ENCODE peak calls at places on chromosomes 6 and 20, in seven cellular contexts. U is esophagus muscularis mucosa, T is lower leg skin, V is adrenal gland, G is heart left ventricle, Z is A549, X is spleen. Q is an unnamed sample.

GRCh38 chr20:57990396-57990987 is 238.0 kb downstream of the ANKRD60 start:
- DNase-seq in V (no peak), G (no peak), Z (no peak), T (no peak), X (no peak), U (no peak), Q (no peak)

GRCh38 chr6:57252137-57252536 is 30.0 kb upstream of the RAB23 start:
- DNase-seq in V (no peak), T (no peak), X (no peak), U (no peak), G (no peak), Z (no peak), Q (no peak)

GRCh38 chr20:50070361-50070760 is 42.6 kb downstream of the UBE2V1 start:
- DNase-seq in T (no peak), G (no peak), X (peak), U (no peak), Z (no peak), V (no peak), Q (no peak)

GRCh38 chr6:7542065-7542877 is 800 bp downstream of the DSP start:
- DNase-seq in Z (peak), U (peak), X (peak), T (peak), V (no peak), G (no peak), Q (peak)

GRCh38 chr20:44642203-44643153 is 9.0 kb downstream of the ADA start:
- DNase-seq in G (peak), U (no peak), T (peak), X (peak), Z (peak), V (peak), Q (peak)

GRCh38 chr20:46013826-46014516 is 5.3 kb downstream of the MMP9 start:
- DNase-seq in U (no peak), T (peak), G (peak), V (peak), Z (peak), X (peak), Q (peak)

GRCh38 chr20:7792131-7792869 is 148.0 kb downstream of the HAO1 start:
- DNase-seq in G (no peak), V (no peak), U (no peak), Z (no peak), X (no peak), T (no peak), Q (no peak)

GRCh38 chr6:170206317-170206621 is 84.6 kb downstream of the DLL1 start:
- DNase-seq in V (peak), X (peak), G (no peak), U (peak), T (no peak), Z (no peak), Q (no peak)

DNA sequence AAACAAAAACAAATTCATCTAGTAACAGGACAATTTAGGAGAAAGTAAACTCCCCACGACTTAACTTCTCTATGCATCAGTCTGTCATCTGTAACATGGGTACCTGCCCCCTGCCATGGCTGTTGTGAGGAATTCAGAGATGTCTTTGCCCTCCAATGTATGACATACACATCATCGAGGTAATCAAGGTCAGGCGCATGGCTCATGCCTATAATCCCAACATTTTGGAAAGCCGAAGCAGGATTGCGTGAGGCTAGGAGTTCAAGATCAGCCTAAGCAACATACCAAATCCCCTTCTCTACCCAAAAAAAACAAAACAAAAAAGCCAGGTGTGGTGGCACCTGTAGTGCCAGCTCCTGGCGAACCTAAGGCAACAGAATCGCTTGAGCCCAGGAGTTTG is 9.0 kb downstream of the EEF1A1 start:
- DNase-seq in U (no peak), V (peak), X (no peak), Z (no peak), G (no peak), T (no peak), Q (no peak)
- TF ChIP-seq POLR2A in U (no peak), V (no peak), X (no peak), Z (no peak), G (no peak), T (no peak), Q (no peak)

GRCh38 chr6:105178636-105179035 is 1.2 kb downstream of the POPDC3 start:
- DNase-seq in T (no peak), V (no peak), X (no peak), Z (no peak), U (no peak), G (no peak), Q (no peak)
- H3K4me3 ChIP-seq in T (no peak), V (no peak), X (no peak), Z (peak), U (no peak), G (peak), Q (no peak)

GRCh38 chr20:59994697-59995122 is 36.5 kb downstream of the CDH26 start:
- DNase-seq in V (no peak), X (no peak), Z (no peak), T (no peak), U (peak), G (no peak), Q (no peak)

GRCh38 chr20:59993736-59994484 is 35.7 kb downstream of the CDH26 start:
- DNase-seq in G (no peak), T (no peak), X (no peak), V (no peak), Z (no peak), U (peak), Q (no peak)

GRCh38 chr20:59988141-59988540 is 29.9 kb downstream of the CDH26 start:
- DNase-seq in V (no peak), Z (peak), G (no peak), T (no peak), X (no peak), U (peak), Q (peak)

GRCh38 chr20:59996112-59996511 is 37.9 kb downstream of the CDH26 start:
- DNase-seq in V (no peak), Z (no peak), T (no peak), U (no peak), X (no peak), G (no peak), Q (no peak)

GRCh38 chr20:59992531-59992930 is 34.3 kb downstream of the CDH26 start:
- DNase-seq in V (no peak), X (no peak), T (no peak), Z (peak), G (no peak), U (no peak), Q (no peak)
- TF ChIP-seq CTCF in V (no peak), X (no peak), T (no peak), Z (peak), G (no peak), U (no peak), Q (no peak)

GRCh38 chr6:167826230-167827061 is at the start of gene AFDN:
- DNase-seq in U (no peak), X (peak), T (peak), V (peak), G (peak), Z (peak), Q (peak)
- TF ChIP-seq POLR2A in U (no peak), X (no peak), T (no peak), V (peak), G (no peak), Z (peak), Q (no peak)

GRCh38 chr6:45532626-45533258 is 155.0 kb upstream of the SUPT3H start:
- DNase-seq in U (no peak), V (no peak), Z (no peak), X (no peak), G (no peak), T (no peak), Q (no peak)
- H3K4me3 ChIP-seq in U (peak), V (no peak), Z (no peak), X (no peak), G (peak), T (no peak), Q (no peak)

DNA sequence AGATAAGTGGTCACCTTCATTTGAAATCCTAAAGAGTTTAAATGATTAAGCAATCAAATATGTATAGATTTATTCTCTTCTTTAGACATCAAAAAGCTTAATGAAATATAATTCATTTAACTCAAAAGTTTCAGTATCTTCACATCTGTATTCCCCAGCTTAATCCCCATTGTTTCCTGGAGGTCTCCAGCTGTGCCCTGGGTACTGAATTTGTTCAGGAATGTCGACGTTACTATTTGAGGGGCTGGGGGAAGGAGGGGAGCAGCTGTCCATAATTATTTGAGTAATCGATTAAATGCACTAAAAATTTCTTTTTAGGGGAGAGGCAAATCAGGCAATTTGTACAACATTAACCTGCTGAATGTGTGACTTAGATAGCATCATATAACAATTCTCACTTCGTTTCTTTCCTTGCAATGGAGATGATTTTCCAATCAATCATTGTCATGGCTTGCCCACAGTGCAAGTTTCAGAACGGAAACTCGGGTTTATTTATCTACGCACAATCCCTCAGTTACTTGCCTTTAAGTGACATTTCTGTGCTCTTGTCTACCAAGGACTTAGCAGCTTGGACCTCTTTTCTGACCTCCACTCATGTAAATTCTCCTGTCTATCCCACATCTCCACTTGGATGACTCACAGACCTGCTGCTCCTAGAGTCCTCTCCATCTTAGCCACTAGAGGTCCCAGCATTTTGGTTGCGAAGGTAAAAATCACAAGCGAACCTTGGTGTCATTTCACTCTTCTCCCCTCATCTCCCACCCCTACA is 3.9 kb downstream of the DOK5 start:
- DNase-seq in X (no peak), Z (no peak), V (no peak), U (no peak), T (no peak), G (no peak), Q (no peak)
- TF ChIP-seq CTCF in X (no peak), Z (peak), V (peak), U (no peak), T (no peak), G (no peak), Q (peak)

GRCh38 chr20:406200-407096 is 1.7 kb upstream of the RBCK1 start:
- DNase-seq in Z (no peak), V (no peak), X (peak), T (no peak), G (no peak), U (no peak), Q (no peak)

GRCh38 chr20:409697-410559 is 1.8 kb downstream of the RBCK1 start:
- DNase-seq in T (no peak), V (no peak), G (no peak), X (peak), Z (no peak), U (no peak), Q (peak)

GRCh38 chr20:408843-409696 is 971 bp downstream of the RBCK1 start:
- DNase-seq in U (no peak), T (no peak), V (no peak), X (no peak), G (no peak), Z (no peak), Q (no peak)

GRCh38 chr20:407097-407952 is 774 bp upstream of the RBCK1 start:
- DNase-seq in T (peak), U (no peak), Z (peak), G (peak), V (peak), X (peak), Q (peak)

DNA sequence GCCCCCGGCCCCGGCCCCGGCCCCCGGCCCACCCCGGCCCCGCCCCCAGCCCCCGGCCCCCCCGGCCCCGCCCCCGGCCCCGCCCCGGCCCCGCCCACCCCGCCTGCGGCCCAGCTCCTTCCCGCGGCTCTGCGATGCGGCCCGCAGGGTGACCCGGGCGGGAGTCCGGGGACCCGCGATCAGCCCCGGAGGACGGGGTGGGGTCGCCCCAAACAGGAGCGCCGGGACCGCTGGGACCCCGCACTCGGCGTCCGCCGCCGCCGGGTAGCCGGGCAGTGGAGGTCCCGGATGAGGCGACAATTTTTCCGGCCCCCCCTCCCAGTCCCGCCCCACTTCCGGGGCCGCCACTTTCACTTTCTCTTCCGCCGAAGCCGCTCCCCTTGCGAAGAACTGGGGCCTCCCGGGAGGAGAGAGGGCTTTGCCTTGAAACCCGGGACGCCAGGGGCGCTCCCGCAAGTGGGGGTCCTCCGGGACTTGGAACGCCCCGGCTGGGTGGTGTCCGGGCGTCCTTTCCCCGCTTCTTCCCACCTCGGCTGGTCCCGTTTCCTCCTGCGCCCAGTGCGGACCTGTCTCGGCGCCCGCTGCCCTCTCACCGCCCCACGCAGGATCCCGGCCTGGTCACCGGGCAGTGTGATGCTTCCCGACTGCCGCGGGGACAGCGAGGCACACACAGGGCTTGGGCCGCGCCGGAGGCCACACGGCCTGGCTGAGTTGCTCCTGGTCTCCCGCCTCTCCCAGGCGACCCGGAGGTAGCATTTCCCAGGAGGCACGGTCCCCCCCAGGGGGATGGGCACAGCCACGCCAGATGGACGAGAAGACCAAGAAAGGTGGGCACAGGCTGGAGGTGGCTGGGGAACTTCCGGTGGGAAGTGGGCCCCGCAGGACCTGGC is at the start of gene RBCK1:
- DNase-seq in U (peak), Z (peak), T (peak), G (peak), V (peak), X (peak), Q (peak)
- TF ChIP-seq POLR2A in U (no peak), Z (peak), T (no peak), G (no peak), V (peak), X (no peak), Q (peak)

Q was measured in body of pancreas.